ENCODE peak calls at places on chromosome 14, in six cellular contexts. H, R, L, Z, I and U are unnamed samples.

GRCh38 chr14:91835920-91836843 is 31.2 kb downstream of the TC2N start:
- DNase-seq in H (no peak), I (peak), R (no peak), L (no peak), Z (peak), U (peak)

GRCh38 chr14:61462566-61463195 is 141.3 kb downstream of the PRKCH start:
- DNase-seq in Z (peak), H (peak), I (no peak), R (no peak), L (peak), U (peak)

GRCh38 chr14:92903359-92903758 is 19.6 kb upstream of the CHGA start:
- DNase-seq in I (no peak), Z (no peak), R (no peak), H (no peak), L (no peak), U (no peak)

GRCh38 chr14:104632781-104633180 is 28.2 kb upstream of the TMEM179 start:
- DNase-seq in Z (no peak), I (no peak), L (no peak), R (no peak), H (no peak), U (no peak)

GRCh38 chr14:39988939-39989338 is 556.7 kb upstream of the FBXO33 start:
- DNase-seq in R (no peak), Z (no peak), H (no peak), L (peak), I (no peak), U (peak)

GRCh38 chr14:100103261-100104005 is 38.2 kb downstream of the EVL start:
- DNase-seq in H (peak), R (no peak), Z (no peak), L (no peak), I (no peak), U (no peak)

GRCh38 chr14:91745329-91745728 is 13.4 kb upstream of the CATSPERB start:
- DNase-seq in L (no peak), R (no peak), I (no peak), H (no peak), Z (no peak), U (no peak)

GRCh38 chr14:53793790-53794560 is 162.7 kb downstream of the BMP4 start:
- DNase-seq in Z (no peak), L (peak), H (no peak), I (no peak), R (no peak), U (peak)

GRCh38 chr14:31341280-31341679 is 79.1 kb downstream of the HEATR5A start:
- DNase-seq in L (no peak), Z (no peak), H (no peak), R (no peak), I (no peak), U (no peak)

GRCh38 chr14:63918411-63918810 is 65.6 kb downstream of the SYNE2 start:
- DNase-seq in R (no peak), I (no peak), Z (no peak), H (no peak), L (no peak), U (no peak)

GRCh38 chr14:31937730-31938346 is 139.3 kb upstream of the ARHGAP5 start:
- DNase-seq in L (peak), R (peak), H (peak), Z (no peak), I (peak), U (peak)

GRCh38 chr14:62189698-62190097 is 427.5 kb downstream of the SNAPC1 start:
- DNase-seq in I (no peak), L (no peak), R (no peak), H (peak), Z (no peak), U (no peak)

GRCh38 chr14:35369701-35370191 is 34.8 kb downstream of the NFKBIA start:
- DNase-seq in H (no peak), Z (no peak), R (no peak), L (no peak), I (no peak), U (peak)

GRCh38 chr14:31255286-31255685 is 47.7 kb upstream of the HECTD1 start:
- DNase-seq in I (no peak), R (no peak), H (no peak), L (no peak), Z (no peak), U (no peak)

GRCh38 chr14:71465316-71465715 is 466.9 kb upstream of the RGS6 start:
- DNase-seq in L (no peak), R (no peak), H (peak), I (no peak), Z (no peak), U (no peak)

GRCh38 chr14:98633380-98633779 is 638.6 kb downstream of the BCL11B start:
- DNase-seq in I (no peak), R (no peak), L (peak), Z (no peak), H (no peak), U (no peak)

GRCh38 chr14:65170768-65171251 is 68.5 kb upstream of the MAX start:
- DNase-seq in Z (peak), L (no peak), H (peak), R (peak), I (no peak), U (peak)

GRCh38 chr14:104919993-104920315 is 4.7 kb upstream of the PLD4 start:
- DNase-seq in I (no peak), R (no peak), H (no peak), L (no peak), Z (no peak), U (no peak)

GRCh38 chr14:96863327-96863985 is 66.3 kb downstream of the VRK1 start:
- DNase-seq in H (no peak), I (no peak), Z (no peak), R (no peak), L (no peak), U (no peak)

GRCh38 chr14:22973217-22974032 is 8.9 kb downstream of the AJUBA start:
- DNase-seq in L (peak), Z (peak), H (peak), I (peak), R (no peak), U (peak)

GRCh38 chr14:77027538-77028383 is 747 bp downstream of the IRF2BPL start:
- DNase-seq in R (no peak), I (peak), L (no peak), Z (peak), H (peak), U (peak)

GRCh38 chr14:37708481-37708880 is 113.1 kb downstream of the TTC6 start:
- DNase-seq in L (no peak), R (no peak), Z (no peak), I (no peak), H (peak), U (no peak)

GRCh38 chr14:59161571-59162175 is 26.8 kb upstream of the DAAM1 start:
- DNase-seq in Z (no peak), I (peak), L (peak), R (no peak), H (peak), U (peak)

GRCh38 chr14:64639340-64639821 is 64.8 kb upstream of the PLEKHG3 start:
- DNase-seq in I (no peak), R (no peak), L (no peak), H (peak), Z (no peak), U (no peak)

GRCh38 chr14:82094819-82095218 is 561.2 kb upstream of the SEL1L start:
- DNase-seq in H (no peak), Z (no peak), I (no peak), L (no peak), R (no peak), U (no peak)

GRCh38 chr14:99568567-99569560 is 35.1 kb downstream of the CCDC85C start:
- DNase-seq in H (peak), Z (no peak), I (peak), R (no peak), L (no peak), U (no peak)

GRCh38 chr14:90624228-90624627 is 192.0 kb downstream of the TTC7B start:
- DNase-seq in Z (no peak), I (no peak), R (no peak), H (peak), L (peak), U (peak)

GRCh38 chr14:96575233-96575632 is 73.1 kb downstream of the PAPOLA start:
- DNase-seq in R (no peak), I (no peak), L (no peak), Z (no peak), H (no peak), U (no peak)

DNA sequence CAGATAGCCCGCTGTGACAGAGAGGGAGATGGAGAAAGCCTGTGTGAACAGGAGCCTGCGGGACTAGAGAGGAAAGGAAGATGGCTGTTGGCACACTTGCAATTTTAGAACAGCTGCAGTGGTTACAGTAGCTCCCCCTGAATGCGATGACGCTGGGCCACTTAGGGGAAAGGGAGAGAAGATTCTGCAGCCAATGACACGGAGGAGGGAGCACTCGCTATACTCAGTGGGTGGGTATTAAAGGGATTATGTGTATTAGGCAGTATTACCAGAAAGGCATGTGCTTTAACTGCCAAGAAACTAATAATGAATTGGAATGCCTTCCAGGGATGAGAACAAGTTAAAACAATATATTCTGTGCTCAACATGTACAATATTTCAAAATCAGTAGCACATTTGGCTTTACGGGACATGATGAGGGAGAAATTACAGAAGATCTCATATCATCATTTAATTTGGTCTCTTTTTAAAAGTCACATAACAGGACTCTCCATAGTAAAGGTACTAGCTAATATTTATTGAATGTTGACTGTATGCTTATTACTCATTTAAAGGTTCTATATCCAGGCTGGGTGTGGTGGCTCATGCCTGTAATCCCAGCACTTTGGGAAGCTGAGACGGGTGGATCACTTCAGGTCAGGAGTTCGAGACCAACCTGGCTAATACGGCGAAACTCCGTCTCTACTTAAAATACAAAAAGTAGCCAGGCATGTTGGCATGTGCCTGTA is 35.9 kb upstream of the FOS start:
- DNase-seq in H (peak), L (no peak), I (no peak), R (no peak), Z (no peak), U (no peak)
- TF ChIP-seq RFX5 in H (no peak), L (no peak), I (no peak), R (no peak), Z (no peak), U (no peak)

DNA sequence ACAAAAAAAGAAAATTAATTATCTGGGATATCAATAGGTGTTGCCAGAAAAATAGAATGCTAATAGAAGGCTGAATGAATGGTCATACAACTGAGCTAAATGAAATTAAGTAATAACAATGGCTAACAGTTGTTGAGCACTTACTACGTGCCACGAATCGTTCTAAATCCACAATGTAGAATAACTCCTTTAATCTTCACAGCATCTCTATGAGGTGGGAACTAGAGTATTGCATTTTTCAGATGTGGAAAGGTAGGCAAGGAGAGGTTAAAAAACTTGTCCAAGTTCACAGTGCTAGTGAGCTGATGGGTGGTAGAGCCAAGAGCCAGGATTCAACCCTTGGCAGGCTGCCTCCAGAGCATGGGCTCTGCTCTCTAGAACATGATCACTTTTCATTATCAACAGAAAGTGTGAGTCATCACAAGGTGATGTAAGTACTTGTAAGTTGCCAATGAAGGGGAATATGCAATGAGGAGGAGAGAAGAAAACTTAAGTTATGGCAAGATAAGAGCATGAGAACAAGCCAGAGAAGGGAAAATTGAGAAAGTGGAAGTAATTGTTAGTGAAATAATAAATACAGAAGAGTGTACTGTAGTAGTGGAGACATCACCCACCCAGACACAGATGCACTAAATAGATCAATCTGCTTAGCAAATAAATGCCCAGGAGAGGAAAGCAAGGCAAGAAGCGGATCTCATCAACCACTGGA is 122.1 kb downstream of the PRKD1 start:
- DNase-seq in I (peak), R (no peak), L (no peak), H (peak), Z (no peak), U (no peak)
- TF ChIP-seq RFX5 in I (no peak), R (no peak), L (no peak), H (peak), Z (no peak), U (no peak)

GRCh38 chr14:95038521-95039250 is 118.6 kb downstream of the DICER1 start:
- DNase-seq in R (no peak), I (no peak), Z (peak), L (no peak), H (no peak), U (no peak)
- TF ChIP-seq RFX5 in R (no peak), I (no peak), Z (no peak), L (no peak), H (no peak), U (no peak)

DNA sequence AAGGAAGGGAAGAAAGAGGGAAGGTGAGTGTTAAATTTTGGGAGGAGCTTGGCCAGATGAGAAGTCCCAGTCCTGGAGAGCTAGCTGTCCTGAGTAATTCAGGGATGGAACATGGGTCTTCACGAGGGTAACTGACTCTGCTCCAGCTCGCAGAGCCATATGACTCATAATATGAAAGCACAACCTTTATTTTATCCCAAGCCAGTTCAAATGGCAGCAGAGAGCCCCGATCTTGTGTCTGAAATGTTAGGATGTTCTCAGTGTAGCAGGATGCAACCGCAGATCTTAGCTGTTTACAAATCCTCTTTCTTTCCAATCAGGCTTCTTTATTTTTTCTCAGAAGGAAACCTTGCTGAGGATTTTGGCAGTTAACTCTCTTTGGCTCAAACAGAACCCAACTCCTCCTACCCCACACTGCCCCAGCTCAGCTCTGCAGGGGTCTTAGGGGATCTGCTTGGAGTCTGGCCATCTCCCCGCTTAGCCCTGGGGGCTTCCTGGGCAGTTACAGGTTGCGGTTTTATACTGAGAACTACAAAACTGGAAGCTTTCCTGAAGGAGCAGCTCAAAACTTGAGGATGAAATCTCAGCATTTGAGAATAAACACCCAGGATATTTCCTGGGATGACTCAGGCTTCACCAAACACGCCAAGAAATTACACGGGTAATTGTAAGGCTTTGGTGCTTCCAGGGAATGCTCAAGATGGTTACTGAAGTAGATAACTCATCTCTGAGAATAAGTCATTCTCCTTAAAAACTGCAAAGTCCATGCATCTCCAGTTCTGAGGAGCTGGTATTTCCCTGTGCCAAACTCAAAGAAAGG is 92.5 kb downstream of the VCPKMT start:
- DNase-seq in R (no peak), I (no peak), Z (no peak), L (no peak), H (peak), U (peak)
- TF ChIP-seq RFX5 in R (no peak), I (no peak), Z (no peak), L (no peak), H (no peak), U (no peak)

DNA sequence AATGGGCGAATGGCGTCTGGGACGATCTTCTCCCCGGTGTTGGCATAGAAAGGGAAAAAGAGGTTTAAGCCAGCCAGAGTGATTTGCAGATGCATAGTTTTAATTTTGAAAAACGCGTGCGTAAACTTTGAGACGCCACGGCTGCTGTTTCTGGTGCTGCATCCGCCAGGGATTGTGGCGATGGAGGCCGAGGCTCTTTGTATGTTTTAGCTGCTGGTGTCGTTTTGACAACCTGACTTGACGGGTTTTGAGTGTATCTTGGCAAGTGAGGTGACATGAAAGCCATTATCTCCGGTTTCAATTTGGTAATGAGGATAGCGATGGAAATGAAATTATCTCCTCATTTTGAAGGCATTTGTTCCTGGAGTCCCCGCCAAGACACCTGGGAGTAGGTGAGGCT is 1.6 kb downstream of the PTGDR start:
- DNase-seq in Z (no peak), I (no peak), R (no peak), L (no peak), H (no peak), U (no peak)
- TF ChIP-seq RFX5 in Z (no peak), I (no peak), R (no peak), L (no peak), H (no peak), U (no peak)

DNA sequence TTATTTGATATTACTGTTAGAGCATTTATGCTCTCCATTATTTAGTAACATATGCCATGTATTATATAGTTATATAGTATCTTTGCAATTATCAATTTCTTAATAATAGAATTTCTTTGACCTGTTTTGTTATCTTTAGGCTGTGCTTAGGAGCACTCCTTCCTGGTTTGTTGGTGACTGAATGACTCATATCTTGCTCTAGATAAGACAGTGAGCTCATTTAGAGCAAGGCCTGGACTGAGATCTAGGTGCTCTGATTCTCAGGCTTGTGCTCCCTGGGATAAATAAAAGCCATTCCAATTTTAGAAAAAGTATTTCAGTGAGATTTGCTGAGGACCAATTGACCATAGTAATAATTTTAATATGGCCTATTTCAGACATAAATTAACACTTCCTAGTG is 951.2 kb downstream of the FLRT2 start:
- DNase-seq in R (no peak), H (peak), L (no peak), Z (no peak), I (no peak), U (no peak)
- TF ChIP-seq RFX5 in R (no peak), H (no peak), L (no peak), Z (no peak), I (no peak), U (no peak)

GRCh38 chr14:89444044-89444443 is 27.0 kb upstream of the FOXN3 start:
- DNase-seq in R (no peak), Z (no peak), I (no peak), H (no peak), L (no peak), U (no peak)
- TF ChIP-seq RFX5 in R (no peak), Z (no peak), I (no peak), H (no peak), L (no peak), U (no peak)

GRCh38 chr14:68522510-68523325 is 270.1 kb downstream of the ZFP36L1 start:
- DNase-seq in R (no peak), I (no peak), Z (peak), H (no peak), L (no peak), U (no peak)
- TF ChIP-seq RFX5 in R (no peak), I (no peak), Z (no peak), H (no peak), L (no peak), U (no peak)

GRCh38 chr14:69713976-69714716 is 52.8 kb upstream of the SRSF5 start:
- DNase-seq in H (no peak), I (no peak), R (no peak), Z (no peak), L (peak), U (no peak)

GRCh38 chr14:69712217-69712565 is 54.8 kb upstream of the SRSF5 start:
- DNase-seq in L (no peak), R (no peak), H (no peak), I (no peak), Z (no peak), U (no peak)

GRCh38 chr14:69712637-69713088 is 54.3 kb upstream of the SRSF5 start:
- DNase-seq in Z (peak), H (no peak), L (no peak), R (no peak), I (no peak), U (no peak)

GRCh38 chr14:69711471-69712216 is 55.3 kb upstream of the SRSF5 start:
- DNase-seq in R (no peak), I (no peak), Z (no peak), H (no peak), L (no peak), U (no peak)

DNA sequence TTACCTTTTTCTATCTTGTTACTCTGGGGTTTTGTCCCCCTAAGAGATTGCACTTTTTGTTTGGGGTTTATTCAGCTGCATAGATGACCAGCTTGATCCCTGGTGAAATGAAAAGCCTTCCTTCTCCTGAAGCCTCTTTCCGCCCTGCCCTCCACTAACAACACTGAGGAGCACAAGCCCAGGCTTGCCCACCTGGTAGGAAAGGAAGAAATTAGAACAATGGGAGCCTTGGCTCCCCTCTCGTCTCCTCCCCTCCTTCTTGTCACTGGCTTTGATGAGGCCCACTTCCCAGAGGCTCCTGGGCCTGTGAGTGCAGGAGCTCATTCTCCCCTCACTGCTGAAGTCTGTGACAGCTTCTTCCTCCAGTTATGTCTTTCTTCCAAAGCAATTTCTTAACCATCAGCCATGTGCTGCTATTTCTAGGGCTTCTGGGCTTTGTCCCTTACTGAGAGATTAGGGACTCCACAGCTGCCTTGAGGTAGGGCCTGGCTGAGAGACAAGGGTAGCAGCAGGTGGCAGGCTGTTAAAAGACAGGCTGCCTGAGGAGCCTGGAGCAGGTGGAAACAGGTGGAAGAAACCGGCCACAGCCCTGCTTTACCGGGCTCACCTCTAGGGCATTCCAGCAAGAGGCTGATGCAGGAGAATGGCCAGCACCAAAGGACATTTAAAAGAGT is 53.7 kb upstream of the SRSF5 start:
- DNase-seq in H (no peak), L (no peak), I (no peak), R (no peak), Z (peak), U (no peak)
- TF ChIP-seq RFX5 in H (no peak), L (no peak), I (no peak), R (no peak), Z (no peak), U (no peak)